ENCODE peak calls at places on chromosomes 11 and 22, in six cellular contexts. One of them, this sample, is unnamed.

GRCh38 chr22:35457729-35458546 is 58.0 kb downstream of the MCM5 start:
- DNase-seq in Peyer's patch: no peak
- DNase-seq in T-cell: no peak
- DNase-seq in naive thymus-derived CD8-positive, alpha-beta T cell: no peak
- DNase-seq in frontal cortex: no peak
- DNase-seq in COR-L47: peak
- DNase-seq in this sample: no peak

GRCh38 chr11:65593518-65594414 is 1.8 kb downstream of the KCNK7 start:
- DNase-seq in Peyer's patch: no peak
- DNase-seq in COR-L47: no peak
- DNase-seq in frontal cortex: peak
- DNase-seq in naive thymus-derived CD8-positive, alpha-beta T cell: no peak
- DNase-seq in T-cell: peak
- DNase-seq in this sample: no peak

GRCh38 chr11:19727246-19727645 is 14.6 kb downstream of the NAV2 start:
- DNase-seq in T-cell: no peak
- DNase-seq in frontal cortex: no peak
- DNase-seq in naive thymus-derived CD8-positive, alpha-beta T cell: no peak
- DNase-seq in COR-L47: peak
- DNase-seq in Peyer's patch: no peak
- DNase-seq in this sample: no peak

GRCh38 chr22:48929276-48929790 is 898.3 kb downstream of the BRD1 start:
- DNase-seq in Peyer's patch: no peak
- DNase-seq in frontal cortex: no peak
- DNase-seq in T-cell: no peak
- DNase-seq in COR-L47: no peak
- DNase-seq in naive thymus-derived CD8-positive, alpha-beta T cell: no peak
- DNase-seq in this sample: no peak

GRCh38 chr11:72534859-72535547 is 100.7 kb upstream of the CLPB start:
- DNase-seq in frontal cortex: no peak
- DNase-seq in COR-L47: no peak
- DNase-seq in Peyer's patch: no peak
- DNase-seq in T-cell: no peak
- DNase-seq in naive thymus-derived CD8-positive, alpha-beta T cell: no peak
- DNase-seq in this sample: no peak

GRCh38 chr11:6321961-6322362 is 1.7 kb upstream of the CAVIN3 start:
- DNase-seq in Peyer's patch: no peak
- DNase-seq in T-cell: no peak
- DNase-seq in frontal cortex: peak
- DNase-seq in COR-L47: peak
- DNase-seq in naive thymus-derived CD8-positive, alpha-beta T cell: no peak
- DNase-seq in this sample: no peak

GRCh38 chr11:33045551-33046255 is 6.3 kb downstream of the TCP11L1 start:
- DNase-seq in frontal cortex: no peak
- DNase-seq in T-cell: no peak
- DNase-seq in Peyer's patch: peak
- DNase-seq in COR-L47: no peak
- DNase-seq in naive thymus-derived CD8-positive, alpha-beta T cell: no peak
- DNase-seq in this sample: no peak

GRCh38 chr11:77407613-77408012 is 66.3 kb downstream of the PAK1 start:
- DNase-seq in Peyer's patch: peak
- DNase-seq in T-cell: no peak
- DNase-seq in COR-L47: peak
- DNase-seq in naive thymus-derived CD8-positive, alpha-beta T cell: no peak
- DNase-seq in frontal cortex: no peak
- DNase-seq in this sample: no peak

GRCh38 chr11:32034149-32034548 is 56.7 kb upstream of the RCN1 start:
- DNase-seq in Peyer's patch: no peak
- DNase-seq in COR-L47: no peak
- DNase-seq in naive thymus-derived CD8-positive, alpha-beta T cell: no peak
- DNase-seq in frontal cortex: no peak
- DNase-seq in T-cell: no peak
- DNase-seq in this sample: no peak

GRCh38 chr22:42834177-42834949 is 22.7 kb downstream of the ARFGAP3 start:
- DNase-seq in T-cell: no peak
- DNase-seq in COR-L47: no peak
- DNase-seq in naive thymus-derived CD8-positive, alpha-beta T cell: no peak
- DNase-seq in Peyer's patch: no peak
- DNase-seq in frontal cortex: no peak
- DNase-seq in this sample: no peak

GRCh38 chr11:122330466-122330865 is 214.5 kb upstream of the BLID start:
- DNase-seq in T-cell: no peak
- DNase-seq in COR-L47: no peak
- DNase-seq in frontal cortex: no peak
- DNase-seq in Peyer's patch: no peak
- DNase-seq in naive thymus-derived CD8-positive, alpha-beta T cell: no peak
- DNase-seq in this sample: no peak

This sample was measured in T follicular helper cell.